ENCODE peak calls at places on chromosome X, in four cellular contexts. Q, C, R and V are unnamed samples.
A peak's percentile ranks its signal among the peaks of the same experiment; 100 is the strongest.

GRCh38 chrX:70498129-70498528 is 53.5 kb downstream of the DLG3 start:
- DNase-seq in Q (no peak), C (no peak), R (no peak), V (no peak)

GRCh38 chrX:46838974-46839480 is 2.2 kb downstream of the RP2 start:
- DNase-seq in Q (no peak), C (peak; percentile 22), R (no peak), V (peak; percentile 22)

GRCh38 chrX:69309074-69309792 is 144.0 kb upstream of the PJA1 start:
- DNase-seq in Q (no peak), C (no peak), R (no peak), V (no peak)

GRCh38 chrX:107272431-107272921 is 66.1 kb downstream of the DNAAF6 start:
- DNase-seq in Q (no peak), C (no peak), R (no peak), V (no peak)

GRCh38 chrX:22135171-22135711 is 103.1 kb downstream of the PHEX start:
- DNase-seq in Q (no peak), C (peak; percentile 56), R (no peak), V (peak; percentile 45)

GRCh38 chrX:18654873-18655836 is 16.8 kb downstream of the RS1 start:
- DNase-seq in Q (no peak), C (peak; percentile 19), R (no peak), V (no peak)

GRCh38 chrX:25025615-25026014 is 9.8 kb upstream of the ARX start:
- DNase-seq in Q (no peak), C (no peak), R (no peak), V (no peak)

GRCh38 chrX:107849747-107850478 is 24.2 kb downstream of the MID2 start:
- DNase-seq in Q (no peak), C (peak; percentile 8), R (no peak), V (no peak)

GRCh38 chrX:110847334-110847733 is 51.7 kb upstream of the CHRDL1 start:
- DNase-seq in Q (peak; percentile 61), C (peak; percentile 61), R (no peak), V (peak; percentile 63)

GRCh38 chrX:54248309-54248708 is 65.3 kb upstream of the FAM120C start:
- DNase-seq in Q (no peak), C (peak; percentile 9), R (no peak), V (peak; percentile 44)

GRCh38 chrX:135490979-135491514 is 29.4 kb upstream of the INTS6L start:
- DNase-seq in Q (no peak), C (no peak), R (no peak), V (no peak)

GRCh38 chrX:98548550-98548949 is 1664.8 kb downstream of the RPA4 start:
- DNase-seq in Q (no peak), C (no peak), R (no peak), V (no peak)

GRCh38 chrX:18574591-18574990 is 97.3 kb downstream of the RS1 start:
- DNase-seq in Q (no peak), C (peak; percentile 77), R (no peak), V (peak; percentile 81)

GRCh38 chrX:63930140-63930539 is 145.1 kb upstream of the ARHGEF9 start:
- DNase-seq in Q (peak; percentile 8), C (no peak), R (peak; percentile 7), V (no peak)

GRCh38 chrX:46791927-46792825 is 33.3 kb upstream of the SLC9A7 start:
- DNase-seq in Q (no peak), C (peak; percentile 86), R (no peak), V (peak; percentile 92)

GRCh38 chrX:7904557-7904956 is 22.7 kb downstream of the PNPLA4 start:
- DNase-seq in Q (no peak), C (peak; percentile 50), R (no peak), V (peak; percentile 23)

GRCh38 chrX:85544609-85545008 is 165.1 kb upstream of the POF1B start:
- DNase-seq in Q (no peak), C (peak; percentile 0), R (no peak), V (no peak)

GRCh38 chrX:27660878-27661277 is 70.7 kb downstream of the DCAF8L2 start:
- DNase-seq in Q (no peak), C (no peak), R (no peak), V (no peak)

GRCh38 chrX:140164383-140164782 is 199.1 kb upstream of the CXorf66 start:
- DNase-seq in Q (no peak), C (no peak), R (no peak), V (no peak)

GRCh38 chrX:129556806-129557315 is 16.8 kb downstream of the OCRL start:
- DNase-seq in Q (no peak), C (no peak), R (no peak), V (no peak)

GRCh38 chrX:14030248-14030592 is 528 bp upstream of the GEMIN8 start:
- DNase-seq in Q (no peak), C (peak; percentile 52), R (no peak), V (peak; percentile 64)

GRCh38 chrX:76148011-76148665 is 24.7 kb upstream of the PBDC1 start:
- DNase-seq in Q (no peak), C (peak; percentile 2), R (no peak), V (peak; percentile 25)

GRCh38 chrX:112834016-112834855 is 6.4 kb downstream of the AMOT start:
- DNase-seq in Q (no peak), C (peak; percentile 81), R (no peak), V (peak; percentile 77)

GRCh38 chrX:71105638-71106037 is 902 bp downstream of the CXorf65 start:
- DNase-seq in Q (no peak), C (no peak), R (no peak), V (no peak)

GRCh38 chrX:15686818-15687685 is 22.4 kb upstream of the CLTRN start:
- DNase-seq in Q (peak; percentile 31), C (peak; percentile 64), R (no peak), V (peak; percentile 61)

GRCh38 chrX:115322375-115322774 is 32.9 kb downstream of the LUZP4 start:
- DNase-seq in Q (no peak), C (no peak), R (no peak), V (no peak)

GRCh38 chrX:72094894-72095293 is 36.8 kb downstream of the RTL5 start:
- DNase-seq in Q (peak; percentile 4), C (peak; percentile 75), R (no peak), V (peak; percentile 12)

GRCh38 chrX:54708404-54708803 is 89.7 kb downstream of the ITIH6 start:
- DNase-seq in Q (no peak), C (no peak), R (no peak), V (no peak)

GRCh38 chrX:119693032-119693995 is at the start of gene SEPTIN6:
- DNase-seq in Q (peak; percentile 66), C (peak; percentile 91), R (peak; percentile 53), V (peak; percentile 52)

GRCh38 chrX:138157850-138158249 is 553.7 kb downstream of the FGF13 start:
- DNase-seq in Q (no peak), C (no peak), R (no peak), V (no peak)
- H3K14ac ChIP-seq in Q (no peak overlapping the region), C (no peak overlapping the region), R (no peak overlapping the region), V (no peak overlapping the region)

DNA sequence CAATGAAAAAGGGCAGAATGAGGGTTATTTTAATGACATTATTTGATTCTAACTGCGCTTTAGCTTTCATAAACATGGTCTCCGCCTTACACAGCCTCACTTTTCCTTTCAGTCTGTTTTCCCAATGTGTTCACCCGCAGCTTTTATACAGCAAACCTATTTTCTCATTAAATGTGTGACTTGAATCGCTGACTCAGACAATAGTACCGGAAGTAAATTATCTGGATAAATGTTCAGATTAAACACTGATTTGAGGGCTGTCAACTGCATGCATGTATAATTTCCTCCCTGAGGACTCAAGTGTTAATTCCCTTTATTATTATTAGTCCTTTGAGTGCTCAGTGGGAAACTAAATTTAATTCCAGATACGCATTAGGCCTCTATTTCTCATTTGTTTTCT is 117.3 kb downstream of the FAM133A start:
- DNase-seq in Q (no peak), C (no peak), R (no peak), V (no peak)
- H3K4me3 ChIP-seq in Q (no peak overlapping the region), C (no peak overlapping the region), R (no peak overlapping the region), V (no peak overlapping the region)

GRCh38 chrX:41084044-41084359 is 1.2 kb upstream of the USP9X start:
- DNase-seq in Q (no peak), C (no peak), R (no peak), V (no peak)
- H2BK15ac ChIP-seq in Q (no peak overlapping the region), C (no peak overlapping the region), R (no peak overlapping the region), V (peak overlapping the region; percentile 64)

DNA sequence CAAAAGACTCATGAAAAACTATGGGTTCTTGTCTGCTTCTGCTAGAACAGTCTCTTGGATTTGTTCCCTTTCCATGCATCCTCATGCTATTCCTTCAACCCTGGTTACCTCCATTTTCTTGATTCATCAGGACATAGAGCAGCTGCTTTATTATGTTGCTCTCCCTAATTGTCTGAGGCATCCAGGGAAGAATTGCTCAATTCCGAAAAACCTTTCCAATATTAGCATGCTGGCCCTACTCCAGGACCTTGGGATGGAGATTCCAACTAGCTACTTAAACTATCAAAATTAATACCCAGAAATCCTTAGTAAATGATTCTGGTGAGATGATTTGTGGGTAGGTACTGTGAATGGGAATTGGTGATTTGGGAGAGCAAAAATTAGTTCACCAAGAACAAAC is 56.6 kb upstream of the FAM47B start:
- DNase-seq in Q (no peak), C (no peak), R (no peak), V (no peak)
- H3K14ac ChIP-seq in Q (no peak overlapping the region), C (no peak overlapping the region), R (no peak overlapping the region), V (no peak overlapping the region)